ENCODE peak calls at places on chromosomes 7 and 10, in eight cellular contexts. One of them, this sample, is unnamed.

GRCh38 chr7:27921081-27921836 is 181.3 kb downstream of the TAX1BP1 start:
- DNase-seq in colonic mucosa: peak
- DNase-seq in stomach: no peak
- DNase-seq in SK-N-SH: peak
- DNase-seq in pancreas: peak
- DNase-seq in A549: peak
- DNase-seq in astrocyte: peak
- DNase-seq in HepG2: peak
- DNase-seq in this sample: peak

GRCh38 chr10:93554760-93555432 is 11.6 kb upstream of the FFAR4 start:
- DNase-seq in colonic mucosa: peak
- DNase-seq in stomach: peak
- DNase-seq in SK-N-SH: peak
- DNase-seq in pancreas: peak
- DNase-seq in A549: peak
- DNase-seq in astrocyte: peak
- DNase-seq in HepG2: peak
- DNase-seq in this sample: peak

GRCh38 chr7:68438811-68439210 is 1159.5 kb upstream of the AUTS2 start:
- DNase-seq in colonic mucosa: no peak
- DNase-seq in stomach: no peak
- DNase-seq in SK-N-SH: no peak
- DNase-seq in pancreas: no peak
- DNase-seq in A549: no peak
- DNase-seq in astrocyte: no peak
- DNase-seq in HepG2: no peak
- DNase-seq in this sample: no peak

GRCh38 chr10:79947787-79948424 is 999 bp downstream of the SFTPD start:
- DNase-seq in colonic mucosa: no peak
- DNase-seq in stomach: no peak
- DNase-seq in SK-N-SH: no peak
- DNase-seq in pancreas: no peak
- DNase-seq in A549: no peak
- DNase-seq in astrocyte: no peak
- DNase-seq in HepG2: no peak
- DNase-seq in this sample: no peak

GRCh38 chr10:78211476-78212110 is 177.9 kb downstream of the RPS24 start:
- DNase-seq in colonic mucosa: no peak
- DNase-seq in stomach: no peak
- DNase-seq in SK-N-SH: peak
- DNase-seq in pancreas: no peak
- DNase-seq in A549: peak
- DNase-seq in astrocyte: peak
- DNase-seq in HepG2: peak
- DNase-seq in this sample: peak

GRCh38 chr7:815284-816216 is 16.7 kb upstream of the SUN1 start:
- DNase-seq in colonic mucosa: peak
- DNase-seq in stomach: no peak
- DNase-seq in SK-N-SH: peak
- DNase-seq in pancreas: peak
- DNase-seq in A549: peak
- DNase-seq in astrocyte: no peak
- DNase-seq in HepG2: no peak
- DNase-seq in this sample: peak

GRCh38 chr10:57657164-57657765 is 610.4 kb downstream of the IPMK start:
- DNase-seq in colonic mucosa: peak
- DNase-seq in stomach: peak
- DNase-seq in SK-N-SH: peak
- DNase-seq in pancreas: peak
- DNase-seq in A549: peak
- DNase-seq in astrocyte: peak
- DNase-seq in HepG2: peak
- DNase-seq in this sample: peak

GRCh38 chr7:156754222-156754621 is 113.6 kb downstream of the RNF32 start:
- DNase-seq in colonic mucosa: no peak
- DNase-seq in stomach: no peak
- DNase-seq in SK-N-SH: no peak
- DNase-seq in pancreas: no peak
- DNase-seq in A549: no peak
- DNase-seq in astrocyte: no peak
- DNase-seq in HepG2: no peak
- DNase-seq in this sample: no peak

GRCh38 chr10:14779053-14779649 is 4.5 kb upstream of the FAM107B start:
- DNase-seq in colonic mucosa: peak
- DNase-seq in stomach: no peak
- DNase-seq in SK-N-SH: no peak
- DNase-seq in pancreas: no peak
- DNase-seq in A549: peak
- DNase-seq in astrocyte: peak
- DNase-seq in HepG2: no peak
- DNase-seq in this sample: no peak

GRCh38 chr7:127776776-127777390 is 124.9 kb downstream of the SND1 start:
- DNase-seq in colonic mucosa: no peak
- DNase-seq in stomach: no peak
- DNase-seq in SK-N-SH: no peak
- DNase-seq in pancreas: no peak
- DNase-seq in A549: no peak
- DNase-seq in astrocyte: peak
- DNase-seq in HepG2: no peak
- DNase-seq in this sample: no peak

GRCh38 chr7:35553498-35553897 is 141.4 kb downstream of the HERPUD2 start:
- DNase-seq in colonic mucosa: no peak
- DNase-seq in stomach: no peak
- DNase-seq in SK-N-SH: no peak
- DNase-seq in pancreas: no peak
- DNase-seq in A549: no peak
- DNase-seq in astrocyte: no peak
- DNase-seq in HepG2: no peak
- DNase-seq in this sample: no peak

GRCh38 chr10:100043796-100044195 is 34.0 kb upstream of the DNMBP start:
- DNase-seq in colonic mucosa: no peak
- DNase-seq in stomach: no peak
- DNase-seq in SK-N-SH: no peak
- DNase-seq in pancreas: no peak
- DNase-seq in A549: no peak
- DNase-seq in astrocyte: no peak
- DNase-seq in HepG2: no peak
- DNase-seq in this sample: peak

GRCh38 chr7:114663502-114663901 is 248.9 kb downstream of the FOXP2 start:
- DNase-seq in colonic mucosa: no peak
- DNase-seq in stomach: no peak
- DNase-seq in SK-N-SH: no peak
- DNase-seq in pancreas: no peak
- DNase-seq in A549: peak
- DNase-seq in astrocyte: peak
- DNase-seq in HepG2: peak
- DNase-seq in this sample: no peak
- TF ChIP-seq CTCF in colonic mucosa: no peak
- TF ChIP-seq CTCF in stomach: no peak
- TF ChIP-seq CTCF in SK-N-SH: peak
- TF ChIP-seq CTCF in pancreas: no peak
- TF ChIP-seq CTCF in A549: no peak
- TF ChIP-seq CTCF in astrocyte: peak
- TF ChIP-seq CTCF in HepG2: peak
- TF ChIP-seq CTCF in this sample: no peak

GRCh38 chr10:23283680-23284079 is 60.9 kb downstream of the C10orf67 start:
- DNase-seq in colonic mucosa: no peak
- DNase-seq in stomach: no peak
- DNase-seq in SK-N-SH: no peak
- DNase-seq in pancreas: peak
- DNase-seq in A549: no peak
- DNase-seq in astrocyte: no peak
- DNase-seq in HepG2: no peak
- DNase-seq in this sample: no peak

GRCh38 chr10:23281044-23281433 is 63.6 kb downstream of the C10orf67 start:
- DNase-seq in colonic mucosa: no peak
- DNase-seq in stomach: no peak
- DNase-seq in SK-N-SH: no peak
- DNase-seq in pancreas: no peak
- DNase-seq in A549: no peak
- DNase-seq in astrocyte: no peak
- DNase-seq in HepG2: no peak
- DNase-seq in this sample: no peak

GRCh38 chr10:23284155-23284554 is 60.4 kb downstream of the C10orf67 start:
- DNase-seq in colonic mucosa: no peak
- DNase-seq in stomach: no peak
- DNase-seq in SK-N-SH: no peak
- DNase-seq in pancreas: no peak
- DNase-seq in A549: no peak
- DNase-seq in astrocyte: no peak
- DNase-seq in HepG2: no peak
- DNase-seq in this sample: no peak

GRCh38 chr10:23280420-23281043 is 64.1 kb downstream of the C10orf67 start:
- DNase-seq in colonic mucosa: no peak
- DNase-seq in stomach: no peak
- DNase-seq in SK-N-SH: no peak
- DNase-seq in pancreas: no peak
- DNase-seq in A549: no peak
- DNase-seq in astrocyte: no peak
- DNase-seq in HepG2: no peak
- DNase-seq in this sample: no peak

DNA sequence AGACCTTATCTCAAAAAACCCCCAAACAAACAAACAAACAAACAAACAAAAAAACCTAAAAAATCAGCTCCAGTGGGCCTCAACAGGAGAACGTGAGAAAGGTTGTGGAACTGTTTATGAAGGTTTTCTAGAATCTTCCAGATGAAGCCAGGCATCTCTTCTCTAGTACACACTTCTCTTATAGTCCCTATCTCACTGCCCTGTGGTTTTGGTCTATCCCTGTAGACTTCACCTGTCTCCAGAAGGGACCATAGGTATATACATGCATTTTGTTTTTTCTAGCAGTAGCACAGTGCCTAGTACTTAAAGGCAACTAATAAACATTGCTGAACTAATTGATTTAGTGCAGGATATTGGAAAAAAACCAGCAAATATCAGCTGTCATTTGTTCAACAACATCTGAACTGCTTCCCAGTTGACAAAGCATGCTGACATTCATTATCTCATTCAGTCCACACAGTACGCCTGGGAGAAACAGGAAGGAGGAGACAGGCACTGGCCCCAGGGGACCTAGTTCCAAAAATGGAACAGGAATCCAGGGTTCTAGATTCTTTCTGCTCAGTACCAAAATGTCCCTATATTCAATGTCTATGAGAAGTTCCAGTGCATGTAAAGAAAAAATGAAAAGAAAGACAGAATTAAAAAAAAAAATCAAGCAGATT is 59.8 kb downstream of the C10orf67 start:
- DNase-seq in colonic mucosa: no peak
- DNase-seq in stomach: no peak
- DNase-seq in SK-N-SH: no peak
- DNase-seq in pancreas: no peak
- DNase-seq in A549: no peak
- DNase-seq in astrocyte: no peak
- DNase-seq in HepG2: no peak
- DNase-seq in this sample: no peak
- H3K27ac ChIP-seq in colonic mucosa: no peak
- H3K27ac ChIP-seq in stomach: no peak
- H3K27ac ChIP-seq in SK-N-SH: no peak
- H3K27ac ChIP-seq in pancreas: no peak
- H3K27ac ChIP-seq in A549: no peak
- H3K27ac ChIP-seq in astrocyte: no peak
- H3K27ac ChIP-seq in HepG2: no peak
- H3K27ac ChIP-seq in this sample: no peak

DNA sequence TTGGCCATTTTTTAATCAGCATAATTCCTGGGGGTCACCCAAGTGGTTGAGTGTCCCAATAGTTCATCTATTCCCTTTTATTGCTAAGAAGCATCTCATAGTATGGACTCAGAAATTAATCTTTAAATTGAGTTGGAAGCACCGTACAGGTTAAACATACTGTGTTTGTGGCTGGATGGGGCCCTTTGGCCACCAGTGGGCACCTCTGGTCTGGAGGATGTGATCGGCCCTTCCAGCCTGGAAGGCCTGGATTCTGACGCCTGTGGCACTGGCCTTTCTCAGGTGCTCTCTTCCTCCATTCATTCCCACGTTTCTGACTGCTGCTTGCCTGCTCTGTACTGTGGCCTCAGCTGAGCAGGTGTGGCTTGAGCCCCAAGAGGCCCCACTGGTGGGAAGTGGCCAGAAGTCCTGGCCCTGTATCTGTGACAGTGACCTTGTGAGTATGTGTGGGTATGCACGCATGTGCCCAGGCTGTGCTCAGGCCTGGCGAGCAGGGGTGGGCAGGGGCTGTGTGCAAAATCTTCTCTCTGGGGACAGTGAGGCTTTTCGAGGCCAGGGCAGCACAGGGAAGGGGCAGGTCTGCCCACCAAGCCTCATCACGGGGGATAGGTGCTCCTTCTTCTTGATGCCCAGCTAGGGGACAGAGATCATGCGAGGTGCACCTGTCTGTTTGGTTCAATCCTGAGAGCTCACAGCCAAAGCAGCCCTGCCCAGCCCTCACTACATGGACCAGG is 30.1 kb downstream of the LDB3 start:
- DNase-seq in colonic mucosa: no peak
- DNase-seq in stomach: no peak
- DNase-seq in SK-N-SH: no peak
- DNase-seq in pancreas: no peak
- DNase-seq in A549: no peak
- DNase-seq in astrocyte: no peak
- DNase-seq in HepG2: peak
- DNase-seq in this sample: no peak
- TF ChIP-seq CTCF in colonic mucosa: no peak
- TF ChIP-seq CTCF in stomach: no peak
- TF ChIP-seq CTCF in SK-N-SH: no peak
- TF ChIP-seq CTCF in pancreas: no peak
- TF ChIP-seq CTCF in A549: peak
- TF ChIP-seq CTCF in astrocyte: no peak
- TF ChIP-seq CTCF in HepG2: peak
- TF ChIP-seq CTCF in this sample: no peak

GRCh38 chr7:5667391-5667790 is 114.1 kb downstream of the RNF216 start:
- DNase-seq in colonic mucosa: no peak
- DNase-seq in stomach: peak
- DNase-seq in SK-N-SH: peak
- DNase-seq in pancreas: no peak
- DNase-seq in A549: no peak
- DNase-seq in astrocyte: no peak
- DNase-seq in HepG2: no peak
- DNase-seq in this sample: peak

GRCh38 chr7:5673125-5673524 is 108.3 kb downstream of the RNF216 start:
- DNase-seq in colonic mucosa: no peak
- DNase-seq in stomach: no peak
- DNase-seq in SK-N-SH: no peak
- DNase-seq in pancreas: no peak
- DNase-seq in A549: no peak
- DNase-seq in astrocyte: no peak
- DNase-seq in HepG2: no peak
- DNase-seq in this sample: no peak

GRCh38 chr7:5672468-5672867 is 109.0 kb downstream of the RNF216 start:
- DNase-seq in colonic mucosa: no peak
- DNase-seq in stomach: no peak
- DNase-seq in SK-N-SH: no peak
- DNase-seq in pancreas: no peak
- DNase-seq in A549: no peak
- DNase-seq in astrocyte: no peak
- DNase-seq in HepG2: no peak
- DNase-seq in this sample: no peak

GRCh38 chr7:5671053-5671452 is 110.4 kb downstream of the RNF216 start:
- DNase-seq in colonic mucosa: no peak
- DNase-seq in stomach: no peak
- DNase-seq in SK-N-SH: no peak
- DNase-seq in pancreas: no peak
- DNase-seq in A549: no peak
- DNase-seq in astrocyte: no peak
- DNase-seq in HepG2: no peak
- DNase-seq in this sample: no peak

GRCh38 chr7:5670173-5670933 is 111.1 kb downstream of the RNF216 start:
- DNase-seq in colonic mucosa: no peak
- DNase-seq in stomach: no peak
- DNase-seq in SK-N-SH: no peak
- DNase-seq in pancreas: no peak
- DNase-seq in A549: no peak
- DNase-seq in astrocyte: no peak
- DNase-seq in HepG2: peak
- DNase-seq in this sample: no peak
- H3K27ac ChIP-seq in colonic mucosa: peak
- H3K27ac ChIP-seq in stomach: peak
- H3K27ac ChIP-seq in SK-N-SH: no peak
- H3K27ac ChIP-seq in pancreas: no peak
- H3K27ac ChIP-seq in A549: no peak
- H3K27ac ChIP-seq in astrocyte: no peak
- H3K27ac ChIP-seq in HepG2: peak
- H3K27ac ChIP-seq in this sample: no peak